ENCODE peak calls at places on chromosomes 1 and 21, in six cellular contexts. W is IMR-90, S is mesendoderm, P is trophoblast cell, F is H9, E is mesenchymal stem cell. X is an unnamed sample.

GRCh38 chr21:45443595-45444181 is 38.7 kb downstream of the COL18A1 start:
- DNase-seq in W (no peak), S (no peak), E (no peak), F (no peak), P (no peak), X (no peak)

GRCh38 chr1:96660503-96660902 is 61.1 kb upstream of the PTBP2 start:
- DNase-seq in S (no peak), P (peak; percentile 75), W (peak; percentile 82), F (no peak), E (peak; percentile 57), X (no peak)

GRCh38 chr1:31689821-31690220 is 14.0 kb downstream of the COL16A1 start:
- DNase-seq in P (no peak), W (peak; percentile 96), E (peak; percentile 97), S (no peak), F (no peak), X (no peak)

GRCh38 chr1:202251424-202252256 is 58.0 kb downstream of the LGR6 start:
- DNase-seq in W (no peak), E (no peak), S (no peak), F (peak; percentile 25), P (no peak), X (no peak)

GRCh38 chr1:92994105-92994712 is 32.9 kb upstream of the DIPK1A start:
- DNase-seq in S (peak; percentile 86), E (peak; percentile 83), F (peak; percentile 56), W (peak; percentile 82), P (peak; percentile 67), X (peak; percentile 72)

GRCh38 chr1:212641956-212642355 is 33.4 kb downstream of the ATF3 start:
- DNase-seq in P (no peak), F (no peak), S (no peak), E (peak; percentile 53), W (peak; percentile 70), X (no peak)

GRCh38 chr1:23902611-23903278 is 10.4 kb downstream of the CNR2 start:
- DNase-seq in S (no peak), E (no peak), F (no peak), W (no peak), P (no peak), X (no peak)

GRCh38 chr1:240092301-240093119 is 827 bp downstream of the FMN2 start:
- DNase-seq in W (peak; percentile 74), E (peak; percentile 74), P (no peak), S (peak; percentile 80), F (peak; percentile 56), X (peak; percentile 44)

GRCh38 chr1:222791006-222791710 is 23.7 kb upstream of the DISP1 start:
- DNase-seq in P (no peak), W (peak; percentile 55), S (no peak), E (no peak), F (no peak), X (no peak)

GRCh38 chr21:41598561-41599511 is 90.9 kb upstream of the TMPRSS2 start:
- DNase-seq in E (no peak), F (no peak), S (no peak), W (no peak), P (no peak), X (no peak)

GRCh38 chr1:11828511-11828910 is 19.1 kb downstream of the NPPA start:
- DNase-seq in F (no peak), E (no peak), S (no peak), W (no peak), P (no peak), X (no peak)

GRCh38 chr1:27342778-27343638 is 1.2 kb downstream of the SYTL1 start:
- DNase-seq in F (peak; percentile 61), P (peak; percentile 86), S (no peak), E (no peak), W (no peak), X (no peak)

GRCh38 chr1:60503216-60503615 is 429.6 kb upstream of the C1orf87 start:
- DNase-seq in W (no peak), S (no peak), P (no peak), E (no peak), F (no peak), X (no peak)

GRCh38 chr1:77271851-77272250 is 10.0 kb upstream of the AK5 start:
- DNase-seq in W (peak; percentile 76), F (no peak), P (no peak), S (no peak), E (peak; percentile 73), X (no peak)

GRCh38 chr1:150160964-150161626 is 11.4 kb downstream of the PLEKHO1 start:
- DNase-seq in W (peak; percentile 54), P (no peak), F (no peak), S (peak; percentile 34), E (no peak), X (no peak)

GRCh38 chr1:203625623-203626189 is 926 bp upstream of the ATP2B4 start:
- DNase-seq in W (no peak), E (no peak), S (no peak), P (no peak), F (no peak), X (no peak)

GRCh38 chr1:241551759-241552638 is 19.8 kb downstream of the KMO start:
- DNase-seq in E (no peak), P (no peak), W (peak; percentile 10), S (no peak), F (no peak), X (no peak)

GRCh38 chr21:33036430-33037162 is 10.9 kb downstream of the OLIG2 start:
- DNase-seq in S (peak; percentile 21), E (peak; percentile 55), W (peak; percentile 71), P (no peak), F (no peak), X (no peak)

GRCh38 chr1:9792156-9793042 is 31.4 kb downstream of the CLSTN1 start:
- DNase-seq in S (peak; percentile 83), W (peak; percentile 36), F (peak; percentile 82), P (no peak), E (no peak), X (no peak)

GRCh38 chr21:41529769-41530168 is 21.8 kb upstream of the TMPRSS2 start:
- DNase-seq in P (no peak), E (no peak), S (no peak), W (no peak), F (no peak), X (no peak)

GRCh38 chr1:114153051-114153620 is 533 bp downstream of the SYT6 start:
- DNase-seq in W (no peak), E (peak; percentile 0), P (no peak), F (no peak), S (peak; percentile 33), X (no peak)

GRCh38 chr1:83857108-83857507 is 141.8 kb downstream of the TTLL7 start:
- DNase-seq in S (peak; percentile 13), F (no peak), P (peak; percentile 1), E (peak; percentile 74), W (peak; percentile 28), X (no peak)

GRCh38 chr1:169892819-169893644 is 664 bp downstream of the SCYL3 start:
- DNase-seq in E (peak; percentile 59), F (no peak), S (no peak), P (peak; percentile 27), W (peak; percentile 27), X (no peak)

GRCh38 chr1:29878501-29878900 is 642.2 kb downstream of the PTPRU start:
- DNase-seq in P (no peak), E (no peak), W (no peak), F (no peak), S (no peak), X (no peak)
- H2BK5ac ChIP-seq in P (no peak overlapping the region), E (no peak overlapping the region), W (no peak overlapping the region), F (no peak overlapping the region), S (no peak overlapping the region), X (no peak overlapping the region)

GRCh38 chr1:227888404-227889046 is 59.2 kb downstream of the WNT9A start:
- DNase-seq in F (no peak), E (no peak), S (no peak), W (no peak), P (no peak), X (no peak)
- H2BK120ac ChIP-seq in F (no peak overlapping the region), E (no peak overlapping the region), S (no peak overlapping the region), W (no peak overlapping the region), P (no peak overlapping the region), X (no peak overlapping the region)

GRCh38 chr1:224502459-224503160 is 68.0 kb upstream of the WDR26 start:
- DNase-seq in S (peak; percentile 73), W (no peak), F (no peak), P (no peak), E (peak; percentile 50), X (peak; percentile 48)
- H2BK5ac ChIP-seq in S (peak overlapping the region; percentile 82), W (peak overlapping the region; percentile 92), F (no peak overlapping the region), P (no peak overlapping the region), E (peak overlapping the region; percentile 82), X (no peak overlapping the region)

GRCh38 chr1:196608401-196609113 is at the start of gene KCNT2:
- DNase-seq in F (peak; percentile 98), W (peak; percentile 29), E (peak; percentile 88), P (no peak), S (peak; percentile 99), X (peak; percentile 93)
- H2BK120ac ChIP-seq in F (no peak within 1 kb of the TSS), W (peak within 1 kb of the TSS; percentile 54), E (no peak within 1 kb of the TSS), P (no peak within 1 kb of the TSS), S (no peak within 1 kb of the TSS), X (no peak within 1 kb of the TSS)

DNA sequence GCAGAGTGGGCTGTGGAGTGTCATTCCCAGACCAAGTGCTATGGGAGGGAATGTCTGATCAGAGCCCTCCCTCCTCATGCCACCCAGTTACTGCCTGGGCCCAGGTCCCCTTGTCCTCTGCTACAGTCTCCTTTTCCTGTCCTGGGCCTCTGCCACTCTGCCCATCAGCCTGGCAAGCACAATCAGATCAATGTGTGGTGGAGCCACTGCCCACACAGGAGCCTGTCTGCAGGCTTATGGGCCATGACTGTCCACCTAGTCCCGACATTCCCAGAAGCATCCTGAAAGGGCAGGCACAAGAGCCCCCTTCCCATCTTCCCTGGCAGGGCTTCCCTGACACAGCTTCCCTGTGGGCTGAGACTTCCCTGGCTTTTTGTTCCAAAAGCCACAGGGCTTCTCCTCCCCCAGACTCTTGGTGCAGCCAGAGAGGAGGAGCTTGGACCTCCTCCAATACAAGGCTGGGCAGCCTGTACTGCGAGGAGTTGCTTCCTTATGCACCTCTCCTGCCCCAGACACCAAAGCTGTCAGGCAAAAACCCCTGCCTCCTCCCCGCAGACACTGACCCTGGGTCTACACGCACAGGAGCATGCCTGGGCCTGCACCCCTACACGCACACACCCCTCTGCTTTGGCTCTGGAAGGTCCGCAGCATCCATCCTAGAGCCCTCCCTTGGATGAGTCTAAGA is 29.2 kb upstream of the CNTN2 start:
- DNase-seq in F (no peak), W (no peak), E (no peak), P (no peak), S (no peak), X (no peak)
- H2BK5ac ChIP-seq in F (no peak overlapping the region), W (no peak overlapping the region), E (no peak overlapping the region), P (no peak overlapping the region), S (no peak overlapping the region), X (peak overlapping the region; percentile 10)